ENCODE peak calls at places on chromosome 1, in five cellular contexts. Y is WTC11, V is thoracic aorta, Z is lower lobe of right lung, K is fibroblast of lung. Q is an unnamed sample.

GRCh38 chr1:29870621-29871020 is 634.3 kb downstream of the PTPRU start:
- DNase-seq in K (no peak), Y (no peak), V (no peak), Z (no peak), Q (no peak)

GRCh38 chr1:94852758-94853157 is 32.6 kb downstream of the SLC44A3 start:
- DNase-seq in V (no peak), Z (no peak), Y (no peak), K (peak; percentile 55), Q (no peak)

GRCh38 chr1:202862672-202863560 is 26.0 kb downstream of the RABIF start:
- DNase-seq in Z (no peak), K (no peak), V (no peak), Y (no peak), Q (no peak)

GRCh38 chr1:115466433-115466832 is 128.4 kb upstream of the NGF start:
- DNase-seq in Y (peak; percentile 24), K (no peak), V (no peak), Z (no peak), Q (no peak)

GRCh38 chr1:89298461-89298860 is 25.8 kb upstream of the GBP5 start:
- DNase-seq in V (no peak), K (no peak), Z (no peak), Y (no peak), Q (no peak)

GRCh38 chr1:70458120-70458519 is 47.1 kb downstream of the CTH start:
- DNase-seq in Y (no peak), Z (no peak), K (no peak), V (no peak), Q (no peak)

GRCh38 chr1:98393719-98394118 is 267.8 kb upstream of the SNX7 start:
- DNase-seq in K (no peak), V (no peak), Z (no peak), Y (no peak), Q (no peak)

GRCh38 chr1:218171302-218171893 is 113.7 kb upstream of the RRP15 start:
- DNase-seq in Y (no peak), Z (no peak), K (peak; percentile 69), V (no peak), Q (no peak)

GRCh38 chr1:32180186-32181060 is 948 bp downstream of the TXLNA start:
- DNase-seq in Z (peak; percentile 73), V (no peak), Y (peak; percentile 42), K (peak; percentile 52), Q (peak; percentile 87)

GRCh38 chr1:162857850-162858249 is 3.1 kb downstream of the CCDC190 start:
- DNase-seq in Z (no peak), Y (no peak), K (peak; percentile 40), V (no peak), Q (no peak)

GRCh38 chr1:159187647-159188374 is 16.4 kb downstream of the CADM3 start:
- DNase-seq in K (no peak), V (no peak), Z (no peak), Y (no peak), Q (no peak)

GRCh38 chr1:243916160-243916559 is 66.1 kb upstream of the AKT3 start:
- DNase-seq in K (no peak), Y (no peak), V (no peak), Z (no peak), Q (no peak)

GRCh38 chr1:29502225-29502755 is 266.0 kb downstream of the PTPRU start:
- DNase-seq in V (no peak), Z (no peak), Y (no peak), K (no peak), Q (no peak)

GRCh38 chr1:201883786-201884185 is 4.9 kb upstream of the SHISA4 start:
- DNase-seq in K (peak; percentile 65), Y (no peak), Z (no peak), V (no peak), Q (peak; percentile 18)

GRCh38 chr1:47870946-47871750 is 126.0 kb downstream of the TRABD2B start:
- DNase-seq in Y (no peak), Z (no peak), K (no peak), V (no peak), Q (no peak)

GRCh38 chr1:202270871-202271326 is 70.8 kb downstream of the UBE2T start:
- DNase-seq in K (no peak), Y (no peak), V (no peak), Z (no peak), Q (no peak)

GRCh38 chr1:236143104-236143948 is 987 bp downstream of the GPR137B start:
- DNase-seq in V (no peak), K (peak; percentile 75), Y (no peak), Z (no peak), Q (peak; percentile 76)

GRCh38 chr1:193539731-193540459 is 353.5 kb upstream of the B3GALT2 start:
- DNase-seq in Z (no peak), K (no peak), Y (no peak), V (no peak), Q (no peak)

GRCh38 chr1:2840036-2840809 is 38.7 kb upstream of the TTC34 start:
- DNase-seq in V (no peak), K (no peak), Z (peak; percentile 22), Y (peak; percentile 40), Q (no peak)

GRCh38 chr1:81803423-81804103 is 2.8 kb downstream of the ADGRL2 start:
- DNase-seq in V (no peak), K (peak; percentile 47), Z (no peak), Y (peak; percentile 18), Q (peak; percentile 13)

GRCh38 chr1:226632922-226633351 is 84.4 kb downstream of the STUM start:
- DNase-seq in Z (peak; percentile 78), Y (no peak), K (no peak), V (no peak), Q (peak; percentile 17)

GRCh38 chr1:156172696-156173470 is 19.5 kb downstream of the SEMA4A start:
- DNase-seq in V (no peak), Y (peak; percentile 64), K (no peak), Z (no peak), Q (peak; percentile 71)

GRCh38 chr1:94980049-94980908 is 53.4 kb upstream of the CNN3 start:
- DNase-seq in V (no peak), Y (no peak), Z (no peak), K (peak; percentile 54), Q (no peak)

GRCh38 chr1:1917304-1917976 is 1.6 kb downstream of the TMEM52 start:
- DNase-seq in Y (no peak), Z (peak; percentile 45), V (no peak), K (no peak), Q (no peak)

GRCh38 chr1:163410073-163410522 is 88.3 kb downstream of the NUF2 start:
- DNase-seq in V (no peak), Z (no peak), K (peak; percentile 72), Y (peak; percentile 79), Q (peak; percentile 67)

GRCh38 chr1:5351366-5351765 is 640.9 kb downstream of the NPHP4 start:
- DNase-seq in Y (no peak), Z (no peak), K (no peak), V (no peak), Q (no peak)

GRCh38 chr1:222940903-222941302 is 126.1 kb downstream of the DISP1 start:
- DNase-seq in K (no peak), V (no peak), Z (no peak), Y (no peak), Q (no peak)

GRCh38 chr1:61261585-61261984 is 179.2 kb downstream of the NFIA start:
- DNase-seq in K (peak; percentile 29), Z (no peak), Y (no peak), V (no peak), Q (no peak)

GRCh38 chr1:38125837-38126520 is 79.4 kb upstream of the POU3F1 start:
- DNase-seq in Y (no peak), V (no peak), K (no peak), Z (no peak), Q (peak; percentile 67)

GRCh38 chr1:228185641-228185965 is 20.0 kb downstream of the IBA57 start:
- DNase-seq in Z (no peak), V (no peak), Y (no peak), K (no peak), Q (no peak)

GRCh38 chr1:53804791-53805505 is 33.1 kb downstream of the NDC1 start:
- DNase-seq in V (no peak), K (no peak), Z (no peak), Y (no peak), Q (no peak)

GRCh38 chr1:77170687-77171086 is 48.5 kb downstream of the PIGK start:
- DNase-seq in Y (no peak), V (no peak), Z (no peak), K (peak; percentile 98), Q (no peak)

GRCh38 chr1:246450485-246451251 is 56.4 kb downstream of the SMYD3 start:
- DNase-seq in Z (no peak), K (peak; percentile 54), Y (no peak), V (no peak), Q (peak; percentile 35)